ENCODE peak calls at places on chromosomes 4 and X, in ten cellular contexts. H is adrenal gland, J is RWPE2, Y is endodermal cell, W is heart left ventricle, V is GM23338, U is stomach, K is H9, S is uterus, N is cardiac muscle cell. C is an unnamed sample.

GRCh38 chrX:50711907-50712306 is 102.1 kb downstream of the SHROOM4 start:
- DNase-seq in S (no peak), N (no peak), Y (no peak), W (no peak), K (no peak), U (no peak), H (no peak), J (no peak), V (no peak), C (no peak)

GRCh38 chr4:105305019-105305836 is 158.6 kb downstream of the TET2 start:
- DNase-seq in V (no peak), U (no peak), K (no peak), J (no peak), N (no peak), S (no peak), H (no peak), Y (no peak), W (no peak), C (no peak)

GRCh38 chr4:39987505-39987904 is 9.8 kb upstream of the PDS5A start:
- DNase-seq in H (no peak), W (no peak), K (no peak), V (no peak), U (no peak), S (no peak), N (no peak), Y (no peak), J (no peak), C (no peak)

GRCh38 chr4:25144870-25145481 is 15.3 kb downstream of the SEPSECS start:
- DNase-seq in S (no peak), J (no peak), V (peak; percentile 29), W (no peak), Y (no peak), U (no peak), N (peak; percentile 32), H (no peak), K (no peak), C (no peak)

GRCh38 chr4:175947117-175947722 is 118.4 kb upstream of the WDR17 start:
- DNase-seq in K (no peak), N (peak; percentile 25), S (no peak), U (no peak), V (peak; percentile 45), W (no peak), Y (no peak), H (no peak), J (no peak), C (no peak)

GRCh38 chrX:150035531-150035930 is 97.2 kb upstream of the EOLA2 start:
- DNase-seq in H (no peak), J (no peak), W (no peak), U (no peak), V (no peak), N (no peak), S (no peak), Y (no peak), K (no peak), C (no peak)

GRCh38 chrX:71618787-71619186 is 476 bp upstream of the CXCR3 start:
- DNase-seq in K (no peak), V (no peak), S (no peak), J (no peak), U (no peak), N (no peak), W (no peak), Y (no peak), H (no peak), C (no peak)

GRCh38 chr4:13285336-13285735 is 198.8 kb downstream of the RAB28 start:
- DNase-seq in V (no peak), N (no peak), K (no peak), W (no peak), U (no peak), H (no peak), J (no peak), S (no peak), Y (no peak), C (no peak)

GRCh38 chrX:1164322-1165288 is 47.8 kb downstream of the CRLF2 start:
- DNase-seq in Y (peak; percentile 58), S (no peak), H (peak; percentile 32), J (no peak), U (no peak), W (no peak), V (peak; percentile 44), K (peak; percentile 50), N (peak; percentile 39), C (no peak)

GRCh38 chr4:113423631-113424030 is 337.9 kb downstream of the CAMK2D start:
- DNase-seq in K (no peak), Y (no peak), N (no peak), U (no peak), S (no peak), H (no peak), J (no peak), W (no peak), V (no peak), C (no peak)

GRCh38 chrX:150984164-150984824 is 1.2 kb downstream of the HMGB3 start:
- DNase-seq in Y (no peak), V (no peak), N (peak; percentile 25), H (no peak), W (no peak), K (no peak), J (no peak), U (no peak), S (no peak), C (no peak)

GRCh38 chr4:5874811-5875465 is 17.9 kb downstream of the CRMP1 start:
- DNase-seq in W (no peak), Y (peak; percentile 83), U (no peak), S (no peak), K (peak; percentile 71), J (no peak), N (no peak), V (peak; percentile 76), H (no peak), C (no peak)

GRCh38 chr4:4694296-4694772 is 152.5 kb upstream of the STX18 start:
- DNase-seq in S (no peak), N (peak; percentile 88), V (peak; percentile 69), H (peak; percentile 93), U (no peak), Y (peak; percentile 86), W (peak; percentile 46), K (peak; percentile 75), J (no peak), C (no peak)

GRCh38 chrX:18828832-18829404 is 121.5 kb downstream of the PPEF1 start:
- DNase-seq in U (no peak), S (no peak), K (no peak), Y (no peak), V (no peak), N (no peak), W (no peak), J (no peak), H (no peak), C (no peak)

GRCh38 chr4:186957952-186958555 is 234.4 kb upstream of the FAT1 start:
- DNase-seq in J (no peak), W (no peak), Y (no peak), U (no peak), N (no peak), K (no peak), S (no peak), H (no peak), V (no peak), C (no peak)
- H3K27ac ChIP-seq in J (no peak overlapping the region), W (no peak overlapping the region), Y (no peak overlapping the region), U (no peak overlapping the region), N (no peak overlapping the region), K (no peak overlapping the region), S (no peak overlapping the region), H (no peak overlapping the region), V (no peak overlapping the region), C (no peak overlapping the region)

GRCh38 chrX:7147431-7147977 is at the start of gene STS:
- DNase-seq in J (no peak), V (peak; percentile 29), Y (peak; percentile 68), H (peak; percentile 52), K (peak; percentile 34), N (peak; percentile 70), W (peak; percentile 27), U (peak; percentile 49), S (peak; percentile 48), C (peak; percentile 5)
- TF ChIP-seq CTCF in J (no peak), V (no peak), Y (no peak), H (no peak), K (no peak), N (no peak), W (no peak), U (no peak), S (no peak), C (no peak)

DNA sequence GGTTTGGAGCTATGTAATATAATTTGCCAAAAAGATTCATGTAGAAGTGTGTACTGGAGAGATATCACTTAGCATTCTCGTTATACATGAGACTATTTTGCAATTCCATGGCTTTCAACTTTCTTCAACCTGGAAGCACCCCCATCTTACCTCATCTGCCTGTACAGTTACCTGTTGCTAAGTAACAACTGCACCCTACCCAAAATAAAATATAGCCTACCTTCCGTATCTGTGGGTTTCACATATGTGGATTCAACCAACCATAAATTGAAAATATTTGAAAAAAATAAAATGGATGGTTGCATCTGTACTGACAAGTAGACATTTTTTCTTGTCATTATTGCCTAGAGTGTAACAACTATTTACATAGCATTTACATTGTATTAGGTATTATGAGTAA is 278.3 kb downstream of the PPP1R2C start:
- DNase-seq in N (no peak), W (no peak), J (no peak), Y (no peak), H (no peak), V (no peak), U (no peak), S (no peak), K (no peak), C (no peak)
- H3K27me3 ChIP-seq in N (no peaks in the 10 kb centered on the region), W (no peaks in the 10 kb centered on the region), J (no peaks in the 10 kb centered on the region), Y (no peaks in the 10 kb centered on the region), H (peaks cover 29% of the 10 kb centered on the region), V (no peaks in the 10 kb centered on the region), U (no peaks in the 10 kb centered on the region), S (no peaks in the 10 kb centered on the region), K (no peaks in the 10 kb centered on the region), C (no peaks in the 10 kb centered on the region)

GRCh38 chr4:128528177-128528576 is 240.6 kb upstream of the PGRMC2 start:
- DNase-seq in S (no peak), Y (no peak), K (no peak), N (no peak), W (no peak), U (no peak), V (no peak), J (no peak), H (no peak), C (no peak)

GRCh38 chr4:128525939-128526630 is 238.5 kb upstream of the PGRMC2 start:
- DNase-seq in W (no peak), Y (no peak), K (no peak), S (no peak), H (no peak), N (no peak), U (no peak), V (no peak), J (no peak), C (no peak)

GRCh38 chr4:128527356-128527755 is 239.7 kb upstream of the PGRMC2 start:
- DNase-seq in K (no peak), S (no peak), N (no peak), J (no peak), V (no peak), H (no peak), W (no peak), U (no peak), Y (no peak), C (no peak)

GRCh38 chr4:128524311-128524710 is 236.7 kb upstream of the PGRMC2 start:
- DNase-seq in N (no peak), J (peak; percentile 69), S (peak; percentile 36), H (peak; percentile 55), K (no peak), V (no peak), W (peak; percentile 25), Y (no peak), U (peak; percentile 64), C (no peak)

DNA sequence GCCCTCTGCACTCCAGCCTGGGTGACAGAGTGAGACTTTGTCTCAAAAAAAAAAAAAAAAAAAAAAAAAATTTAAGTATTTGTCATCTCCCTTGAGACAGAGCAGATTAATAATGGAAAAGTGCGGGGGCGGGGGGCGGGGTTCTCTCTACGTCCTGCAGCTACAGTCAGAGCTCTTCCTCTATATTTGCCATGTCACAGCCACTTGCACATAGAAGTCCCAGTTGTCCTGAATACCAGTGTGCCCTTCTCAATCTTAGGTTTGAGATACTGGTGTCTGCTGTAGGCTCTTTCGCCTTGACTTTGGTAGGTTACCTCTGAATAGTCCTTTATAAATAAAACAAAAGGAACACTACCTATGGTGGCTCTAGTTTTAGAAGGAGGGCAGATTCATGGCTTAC is 237.8 kb upstream of the PGRMC2 start:
- DNase-seq in K (no peak), V (no peak), H (no peak), J (no peak), U (no peak), W (no peak), Y (no peak), S (no peak), N (no peak), C (no peak)
- H3K27ac ChIP-seq in K (no peak overlapping the region), V (no peak overlapping the region), H (no peak overlapping the region), J (peak overlapping the region; percentile 76), U (peak overlapping the region; percentile 62), W (peak overlapping the region; percentile 14), Y (no peak overlapping the region), S (no peak overlapping the region), N (no peak overlapping the region), C (no peak overlapping the region)